ENCODE peak calls at places on chromosome 1, in five cellular contexts. One of them, this sample, is unnamed.

GRCh38 chr1:197595244-197595904 is 179.9 kb downstream of the DENND1B start:
- DNase-seq in NCI-H1694: no peak
- DNase-seq in T follicular helper cell: no peak
- DNase-seq in neuronal stem cell: no peak
- DNase-seq in NCI-H146: no peak
- DNase-seq in this sample: peak

GRCh38 chr1:38875811-38876210 is 2.7 kb upstream of the MYCBP start:
- DNase-seq in NCI-H1694: no peak
- DNase-seq in T follicular helper cell: no peak
- DNase-seq in NCI-H146: no peak
- DNase-seq in neuronal stem cell: no peak
- DNase-seq in this sample: no peak

GRCh38 chr1:236860674-236861073 is 65.6 kb downstream of the MTR start:
- DNase-seq in T follicular helper cell: no peak
- DNase-seq in NCI-H146: no peak
- DNase-seq in neuronal stem cell: no peak
- DNase-seq in NCI-H1694: no peak
- DNase-seq in this sample: no peak

GRCh38 chr1:3068400-3069361 is at the start of gene PRDM16:
- DNase-seq in neuronal stem cell: no peak
- DNase-seq in NCI-H1694: no peak
- DNase-seq in NCI-H146: no peak
- DNase-seq in T follicular helper cell: no peak
- DNase-seq in this sample: peak

GRCh38 chr1:92211166-92211565 is 6.5 kb upstream of the C1orf146 start:
- DNase-seq in NCI-H1694: no peak
- DNase-seq in neuronal stem cell: no peak
- DNase-seq in T follicular helper cell: no peak
- DNase-seq in NCI-H146: no peak
- DNase-seq in this sample: no peak

GRCh38 chr1:198199105-198199504 is 42.3 kb downstream of the NEK7 start:
- DNase-seq in NCI-H1694: no peak
- DNase-seq in neuronal stem cell: no peak
- DNase-seq in NCI-H146: peak
- DNase-seq in T follicular helper cell: no peak
- DNase-seq in this sample: no peak

GRCh38 chr1:11046270-11046566 is 821 bp downstream of the MASP2 start:
- DNase-seq in NCI-H1694: no peak
- DNase-seq in NCI-H146: no peak
- DNase-seq in neuronal stem cell: no peak
- DNase-seq in T follicular helper cell: no peak
- DNase-seq in this sample: no peak

GRCh38 chr1:15802234-15802965 is 5.0 kb downstream of the UQCRHL start:
- DNase-seq in NCI-H146: no peak
- DNase-seq in neuronal stem cell: no peak
- DNase-seq in T follicular helper cell: no peak
- DNase-seq in NCI-H1694: no peak
- DNase-seq in this sample: no peak

GRCh38 chr1:230322967-230323547 is 103.1 kb downstream of the PGBD5 start:
- DNase-seq in T follicular helper cell: no peak
- DNase-seq in neuronal stem cell: no peak
- DNase-seq in NCI-H146: no peak
- DNase-seq in NCI-H1694: no peak
- DNase-seq in this sample: no peak

GRCh38 chr1:23473037-23473800 is 10.8 kb downstream of the ASAP3 start:
- DNase-seq in T follicular helper cell: no peak
- DNase-seq in NCI-H1694: no peak
- DNase-seq in neuronal stem cell: no peak
- DNase-seq in NCI-H146: no peak
- DNase-seq in this sample: no peak

GRCh38 chr1:76254165-76255043 is 179.9 kb downstream of the ST6GALNAC3 start:
- DNase-seq in neuronal stem cell: no peak
- DNase-seq in NCI-H1694: no peak
- DNase-seq in T follicular helper cell: no peak
- DNase-seq in NCI-H146: peak
- DNase-seq in this sample: no peak

GRCh38 chr1:235077163-235077540 is 51.5 kb downstream of the TOMM20 start:
- DNase-seq in neuronal stem cell: no peak
- DNase-seq in NCI-H146: no peak
- DNase-seq in T follicular helper cell: no peak
- DNase-seq in NCI-H1694: no peak
- DNase-seq in this sample: no peak

GRCh38 chr1:227449727-227450420 is 113.5 kb upstream of the ZNF678 start:
- DNase-seq in neuronal stem cell: no peak
- DNase-seq in NCI-H146: no peak
- DNase-seq in T follicular helper cell: no peak
- DNase-seq in NCI-H1694: no peak
- DNase-seq in this sample: no peak

GRCh38 chr1:18922319-18922726 is 20.0 kb upstream of the ALDH4A1 start:
- DNase-seq in T follicular helper cell: no peak
- DNase-seq in NCI-H146: no peak
- DNase-seq in NCI-H1694: peak
- DNase-seq in neuronal stem cell: no peak
- DNase-seq in this sample: peak

GRCh38 chr1:31755850-31756492 is 8.2 kb downstream of the ADGRB2 start:
- DNase-seq in NCI-H146: no peak
- DNase-seq in T follicular helper cell: no peak
- DNase-seq in neuronal stem cell: no peak
- DNase-seq in NCI-H1694: no peak
- DNase-seq in this sample: no peak

GRCh38 chr1:58308206-58308605 is 238.3 kb downstream of the OMA1 start:
- DNase-seq in T follicular helper cell: no peak
- DNase-seq in NCI-H1694: no peak
- DNase-seq in neuronal stem cell: no peak
- DNase-seq in NCI-H146: no peak
- DNase-seq in this sample: no peak

GRCh38 chr1:70382682-70383081 is 28.2 kb upstream of the ANKRD13C start:
- DNase-seq in NCI-H146: no peak
- DNase-seq in neuronal stem cell: no peak
- DNase-seq in NCI-H1694: no peak
- DNase-seq in T follicular helper cell: no peak
- DNase-seq in this sample: no peak

GRCh38 chr1:242467556-242468145 is 56.8 kb downstream of the PLD5 start:
- DNase-seq in NCI-H1694: peak
- DNase-seq in T follicular helper cell: peak
- DNase-seq in NCI-H146: peak
- DNase-seq in neuronal stem cell: peak
- DNase-seq in this sample: peak

GRCh38 chr1:44826375-44827196 is 16.5 kb downstream of the PTCH2 start:
- DNase-seq in NCI-H146: no peak
- DNase-seq in NCI-H1694: no peak
- DNase-seq in neuronal stem cell: no peak
- DNase-seq in T follicular helper cell: no peak
- DNase-seq in this sample: no peak

GRCh38 chr1:200029035-200029623 is 1.6 kb downstream of the NR5A2 start:
- DNase-seq in NCI-H1694: peak
- DNase-seq in NCI-H146: no peak
- DNase-seq in T follicular helper cell: no peak
- DNase-seq in neuronal stem cell: peak
- DNase-seq in this sample: no peak

GRCh38 chr1:119228318-119228717 is 87.9 kb upstream of the WARS2 start:
- DNase-seq in NCI-H146: no peak
- DNase-seq in T follicular helper cell: no peak
- DNase-seq in NCI-H1694: no peak
- DNase-seq in neuronal stem cell: no peak
- DNase-seq in this sample: no peak

GRCh38 chr1:93692451-93692861 is 10.8 kb upstream of the BCAR3 start:
- DNase-seq in neuronal stem cell: no peak
- DNase-seq in NCI-H146: no peak
- DNase-seq in T follicular helper cell: no peak
- DNase-seq in NCI-H1694: no peak
- DNase-seq in this sample: no peak

GRCh38 chr1:146039844-146040194 is 18.3 kb upstream of the HJV start:
- DNase-seq in neuronal stem cell: no peak
- DNase-seq in NCI-H146: peak
- DNase-seq in T follicular helper cell: no peak
- DNase-seq in NCI-H1694: no peak
- DNase-seq in this sample: peak

GRCh38 chr1:118947790-118948189 is 40.4 kb downstream of the TBX15 start:
- DNase-seq in T follicular helper cell: no peak
- DNase-seq in NCI-H146: no peak
- DNase-seq in neuronal stem cell: no peak
- DNase-seq in NCI-H1694: no peak
- DNase-seq in this sample: no peak

GRCh38 chr1:163084330-163084729 is 15.2 kb downstream of the RGS4 start:
- DNase-seq in NCI-H146: no peak
- DNase-seq in T follicular helper cell: no peak
- DNase-seq in NCI-H1694: no peak
- DNase-seq in neuronal stem cell: no peak
- DNase-seq in this sample: no peak

GRCh38 chr1:79726911-79727310 is 720.4 kb upstream of the ADGRL4 start:
- DNase-seq in T follicular helper cell: no peak
- DNase-seq in neuronal stem cell: no peak
- DNase-seq in NCI-H146: no peak
- DNase-seq in NCI-H1694: no peak
- DNase-seq in this sample: no peak

GRCh38 chr1:27574871-27575831 is 28.8 kb downstream of the AHDC1 start:
- DNase-seq in NCI-H146: peak
- DNase-seq in neuronal stem cell: peak
- DNase-seq in NCI-H1694: no peak
- DNase-seq in T follicular helper cell: no peak
- DNase-seq in this sample: no peak

GRCh38 chr1:160653620-160654016 is 6.8 kb upstream of the SLAMF1 start:
- DNase-seq in neuronal stem cell: no peak
- DNase-seq in T follicular helper cell: no peak
- DNase-seq in NCI-H1694: no peak
- DNase-seq in NCI-H146: no peak
- DNase-seq in this sample: no peak

GRCh38 chr1:184329255-184329953 is 57.4 kb upstream of the C1orf21 start:
- DNase-seq in T follicular helper cell: no peak
- DNase-seq in neuronal stem cell: no peak
- DNase-seq in NCI-H1694: no peak
- DNase-seq in NCI-H146: no peak
- DNase-seq in this sample: no peak

GRCh38 chr1:199040076-199040475 is 401.2 kb downstream of the PTPRC start:
- DNase-seq in NCI-H146: no peak
- DNase-seq in NCI-H1694: no peak
- DNase-seq in neuronal stem cell: no peak
- DNase-seq in T follicular helper cell: no peak
- DNase-seq in this sample: no peak

GRCh38 chr1:69103705-69104385 is 463.9 kb upstream of the LRRC7 start:
- DNase-seq in T follicular helper cell: no peak
- DNase-seq in NCI-H146: no peak
- DNase-seq in neuronal stem cell: no peak
- DNase-seq in NCI-H1694: no peak
- DNase-seq in this sample: no peak

GRCh38 chr1:17564458-17565393 is 25.2 kb downstream of the ARHGEF10L start:
- DNase-seq in T follicular helper cell: no peak
- DNase-seq in NCI-H146: no peak
- DNase-seq in NCI-H1694: no peak
- DNase-seq in neuronal stem cell: no peak
- DNase-seq in this sample: no peak